ENCODE peak calls at places on chromosomes 12 and 14, in eight cellular contexts. X is GM12878; Q is heart left ventricle; Z is CD4-positive, alpha-beta T cell; Y is A673; V is testis; L is heart right ventricle; R is CD8-positive, alpha-beta memory T cell. A is an unnamed sample.

GRCh38 chr12:52230364-52231281 is 2.4 kb upstream of the KRT7 start:
- DNase-seq in Q (no peak), L (peak; percentile 57), Z (no peak), V (no peak), Y (no peak), X (no peak), R (no peak), A (peak; percentile 77)

GRCh38 chr12:57836442-57837375 is 9.8 kb downstream of the CTDSP2 start:
- DNase-seq in Q (peak; percentile 87), L (peak; percentile 82), X (no peak), Y (peak; percentile 95), Z (no peak), V (peak; percentile 86), R (peak; percentile 43), A (peak; percentile 90)

GRCh38 chr12:123907726-123908476 is 64.7 kb downstream of the CCDC92 start:
- DNase-seq in L (no peak), X (no peak), R (no peak), V (no peak), Z (no peak), Q (no peak), Y (no peak), A (peak; percentile 73)

GRCh38 chr14:23339506-23340268 is 13.0 kb downstream of the SLC22A17 start:
- DNase-seq in L (no peak), Y (no peak), Z (no peak), V (no peak), R (no peak), X (no peak), Q (no peak), A (no peak)

GRCh38 chr12:49288412-49288853 is 6.5 kb upstream of the PRPH start:
- DNase-seq in R (peak; percentile 68), V (peak; percentile 79), Q (peak; percentile 41), L (no peak), X (peak; percentile 19), Z (peak; percentile 52), Y (peak; percentile 68), A (no peak)

GRCh38 chr14:44109041-44109440 is 398.0 kb downstream of the FSCB start:
- DNase-seq in Q (no peak), L (no peak), V (no peak), Z (no peak), X (no peak), Y (no peak), R (no peak), A (no peak)

GRCh38 chr14:74980398-74980745 is 22.3 kb upstream of the EIF2B2 start:
- DNase-seq in X (no peak), L (no peak), Y (peak; percentile 80), Z (no peak), R (no peak), Q (no peak), V (no peak), A (no peak)

GRCh38 chr12:95396849-95397498 is 77.0 kb upstream of the METAP2 start:
- DNase-seq in Z (no peak), Y (no peak), Q (no peak), X (no peak), V (no peak), R (no peak), L (no peak), A (no peak)

GRCh38 chr14:35398095-35398584 is 6.4 kb downstream of the NFKBIA start:
- DNase-seq in X (no peak), Z (no peak), L (no peak), Y (no peak), R (no peak), Q (peak; percentile 36), V (peak; percentile 47), A (peak; percentile 30)

GRCh38 chr12:10673660-10674384 is at the start of gene STYK1:
- DNase-seq in V (peak; percentile 78), R (peak; percentile 77), L (peak; percentile 29), Y (peak; percentile 70), X (peak; percentile 24), Q (no peak), Z (peak; percentile 42), A (peak; percentile 58)

GRCh38 chr12:110906985-110907384 is 13.4 kb downstream of the MYL2 start:
- DNase-seq in Q (no peak), X (no peak), Z (no peak), Y (no peak), L (no peak), R (no peak), V (no peak), A (no peak)

GRCh38 chr12:15776532-15776931 is 12.7 kb downstream of the EPS8 start:
- DNase-seq in L (no peak), Q (no peak), V (no peak), Y (no peak), Z (no peak), X (no peak), R (no peak), A (no peak)

GRCh38 chr12:78863482-78864427 is 819 bp upstream of the SYT1 start:
- DNase-seq in Q (peak; percentile 23), L (peak; percentile 11), V (peak; percentile 43), Y (peak; percentile 83), X (no peak), R (no peak), Z (no peak), A (peak; percentile 77)

GRCh38 chr12:14396071-14396470 is 30.6 kb downstream of the ATF7IP start:
- DNase-seq in R (peak; percentile 66), Y (no peak), L (no peak), Q (no peak), V (peak; percentile 52), X (peak; percentile 45), Z (no peak), A (no peak)

GRCh38 chr14:28242895-28243294 is 523.7 kb upstream of the FOXG1 start:
- DNase-seq in L (no peak), V (no peak), Y (no peak), Q (no peak), R (no peak), Z (no peak), X (no peak), A (no peak)

GRCh38 chr12:130765186-130765659 is 49.1 kb upstream of the RIMBP2 start:
- DNase-seq in Z (no peak), R (no peak), V (no peak), Q (no peak), X (no peak), L (no peak), Y (peak; percentile 35), A (no peak)

GRCh38 chr14:75993567-75994041 is 8.0 kb downstream of the IFT43 start:
- DNase-seq in Z (no peak), Y (no peak), Q (no peak), R (no peak), L (no peak), V (no peak), X (peak; percentile 47), A (no peak)

GRCh38 chr12:67647547-67648305 is 819 bp upstream of the DYRK2 start:
- DNase-seq in R (peak; percentile 72), Y (peak; percentile 70), Z (peak; percentile 19), L (peak; percentile 78), X (no peak), Q (peak; percentile 89), V (peak; percentile 85), A (peak; percentile 89)

GRCh38 chr12:67645571-67645970 is 3.0 kb upstream of the DYRK2 start:
- DNase-seq in Z (no peak), L (no peak), Q (no peak), V (no peak), X (no peak), R (no peak), Y (no peak), A (no peak)

GRCh38 chr12:67646775-67647174 is 1.8 kb upstream of the DYRK2 start:
- DNase-seq in Y (no peak), L (no peak), Z (no peak), R (no peak), V (no peak), X (no peak), Q (no peak), A (no peak)

GRCh38 chr12:67648306-67649164 is at the start of gene DYRK2:
- DNase-seq in R (peak; percentile 82), Y (peak; percentile 87), Z (peak; percentile 80), V (peak; percentile 90), X (no peak), L (peak; percentile 85), Q (peak; percentile 83), A (peak; percentile 92)

GRCh38 chr12:67647251-67647546 is 1.3 kb upstream of the DYRK2 start:
- DNase-seq in Y (peak; percentile 27), X (no peak), L (no peak), Q (no peak), V (no peak), Z (no peak), R (no peak), A (no peak)
- H3K27ac ChIP-seq in Y (no peak overlapping the region), X (no peak overlapping the region), L (peak overlapping the region; percentile 98), Q (peak overlapping the region; percentile 99), V (peak overlapping the region; percentile 78), Z (peak overlapping the region; percentile 84), R (no peak overlapping the region), A (no peak overlapping the region)

DNA sequence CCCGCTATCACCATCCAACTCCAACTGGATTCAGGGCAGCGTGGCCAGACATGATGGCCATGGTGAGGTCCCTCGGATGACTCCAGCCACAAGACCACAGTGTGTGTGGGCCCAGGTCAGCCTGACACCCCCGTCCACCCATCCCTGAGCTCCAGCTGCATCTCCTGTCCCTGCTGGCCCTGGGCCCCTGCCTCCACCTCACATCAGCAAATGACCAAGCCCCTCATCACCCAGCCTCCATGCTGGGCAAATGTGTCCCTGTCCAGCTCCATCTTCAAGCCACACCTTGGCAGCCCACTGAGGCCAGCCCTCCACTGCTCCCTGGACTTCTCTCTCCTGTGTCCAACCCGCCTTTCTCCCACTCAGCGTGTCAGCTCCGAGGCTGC is 3.2 kb downstream of the GPR132 start:
- DNase-seq in V (no peak), R (no peak), Q (no peak), X (no peak), Y (no peak), Z (no peak), L (no peak), A (no peak)
- H3K27ac ChIP-seq in V (no peak overlapping the region), R (peak overlapping the region; percentile 72), Q (peak overlapping the region; percentile 81), X (peak overlapping the region; percentile 93), Y (no peak overlapping the region), Z (peak overlapping the region; percentile 95), L (peak overlapping the region; percentile 96), A (no peak overlapping the region)

GRCh38 chr14:69906201-69906600 is 27.0 kb downstream of the SMOC1 start:
- DNase-seq in Z (no peak), Q (no peak), X (no peak), V (no peak), L (no peak), R (no peak), Y (no peak), A (no peak)

GRCh38 chr14:69909831-69910550 is 30.8 kb downstream of the SMOC1 start:
- DNase-seq in X (no peak), R (no peak), Z (no peak), Y (no peak), V (no peak), Q (no peak), L (no peak), A (no peak)

GRCh38 chr14:69913686-69914085 is 34.5 kb downstream of the SMOC1 start:
- DNase-seq in V (no peak), R (no peak), Q (no peak), Y (no peak), Z (no peak), L (no peak), X (no peak), A (no peak)

GRCh38 chr14:69916396-69916795 is 37.2 kb downstream of the SMOC1 start:
- DNase-seq in Q (no peak), Z (no peak), R (no peak), Y (no peak), L (no peak), V (no peak), X (no peak), A (no peak)

GRCh38 chr14:69910871-69911270 is 31.7 kb downstream of the SMOC1 start:
- DNase-seq in Z (no peak), Q (no peak), Y (no peak), V (no peak), R (no peak), X (no peak), L (no peak), A (no peak)
- H3K27ac ChIP-seq in Z (no peak overlapping the region), Q (no peak overlapping the region), Y (no peak overlapping the region), V (no peak overlapping the region), R (no peak overlapping the region), X (no peak overlapping the region), L (no peak overlapping the region), A (no peak overlapping the region)

GRCh38 chr12:120247183-120247582 is 18.3 kb downstream of the PXN start:
- DNase-seq in V (no peak), R (no peak), Z (no peak), Q (no peak), Y (no peak), L (no peak), X (no peak), A (no peak)
- H3K27ac ChIP-seq in V (peak overlapping the region; percentile 48), R (no peak overlapping the region), Z (no peak overlapping the region), Q (peak overlapping the region; percentile 45), Y (peak overlapping the region; percentile 49), L (peak overlapping the region; percentile 90), X (no peak overlapping the region), A (no peak overlapping the region)

A was measured in aorta.